ENCODE peak calls at places on chromosomes 6 and 20, in six cellular contexts. I is T-helper 2 cell, P is NCI-H2029, W is cerebellar cortex, D is T-helper 22 cell, L is foreskin melanocyte. M is an unnamed sample.

GRCh38 chr6:77458421-77458820 is 4.9 kb downstream of the HTR1B start:
- DNase-seq in I (no peak), L (no peak), P (no peak), W (no peak), D (no peak), M (no peak)

GRCh38 chr20:31987744-31988143 is 19.8 kb downstream of the XKR7 start:
- DNase-seq in I (no peak), P (no peak), L (peak), W (peak), D (no peak), M (no peak)

GRCh38 chr20:57195759-57196100 is 70.7 kb downstream of the BMP7 start:
- DNase-seq in W (no peak), D (no peak), P (no peak), I (no peak), L (no peak), M (no peak)

GRCh38 chr20:6744805-6745204 is 22.7 kb upstream of the BMP2 start:
- DNase-seq in P (no peak), W (no peak), D (no peak), L (no peak), I (no peak), M (no peak)

GRCh38 chr20:51593584-51593983 is 51.1 kb upstream of the NFATC2 start:
- DNase-seq in D (no peak), I (no peak), L (no peak), P (no peak), W (no peak), M (no peak)

GRCh38 chr6:100461273-100461919 is 3.3 kb downstream of the SIM1 start:
- DNase-seq in W (no peak), P (no peak), I (no peak), D (no peak), L (no peak), M (no peak)

GRCh38 chr20:47274449-47275108 is 81.9 kb downstream of the ZMYND8 start:
- DNase-seq in L (peak), D (no peak), P (no peak), W (no peak), I (no peak), M (no peak)

GRCh38 chr20:24651171-24651972 is 181.9 kb downstream of the SYNDIG1 start:
- DNase-seq in D (no peak), P (no peak), L (no peak), I (no peak), W (no peak), M (no peak)

GRCh38 chr6:89082439-89082838 is 1.9 kb downstream of the PNRC1 start:
- DNase-seq in P (no peak), L (no peak), D (no peak), W (no peak), I (no peak), M (no peak)

GRCh38 chr6:157981395-157982296 is at the start of gene SYNJ2:
- DNase-seq in I (peak), W (no peak), D (peak), P (peak), L (peak), M (peak)

GRCh38 chr20:53517146-53517545 is 76.5 kb downstream of the ZNF217 start:
- DNase-seq in P (peak), W (no peak), L (no peak), D (no peak), I (no peak), M (peak)

GRCh38 chr6:109238405-109238804 is 143.1 kb downstream of the CEP57L1 start:
- DNase-seq in L (no peak), I (no peak), D (no peak), W (no peak), P (no peak), M (no peak)

GRCh38 chr20:59785986-59786753 is 147.3 kb downstream of the SYCP2 start:
- DNase-seq in I (no peak), P (no peak), L (no peak), W (no peak), D (no peak), M (peak)

GRCh38 chr6:14286144-14286543 is 168.6 kb downstream of the CD83 start:
- DNase-seq in P (no peak), D (no peak), I (no peak), L (no peak), W (no peak), M (no peak)

GRCh38 chr6:106536863-106537262 is 92.4 kb downstream of the RTN4IP1 start:
- DNase-seq in I (no peak), P (no peak), W (no peak), D (no peak), L (no peak), M (no peak)

M was measured in NCI-H774.